ENCODE peak calls at places on chromosomes 12 and 14, in five cellular contexts. J, B, Q, C and N are unnamed samples. For H3K4me1 and H3K36me3, the result is how much of the 10 kb centered on the place peaks cover.

GRCh38 chr12:112297188-112297587 is 85.0 kb downstream of the HECTD4 start:
- ATAC-seq in J (no peak), B (no peak), Q (no peak), C (peak), N (no peak)

GRCh38 chr12:57216931-57217871 is 607 bp downstream of the NXPH4 start:
- ATAC-seq in J (no peak), B (no peak), Q (no peak), C (no peak), N (no peak)

GRCh38 chr12:18456344-18456743 is 195.0 kb downstream of the PIK3C2G start:
- ATAC-seq in J (no peak), B (no peak), Q (no peak), C (no peak), N (no peak)

GRCh38 chr12:47858511-47859266 is 39.0 kb upstream of the HDAC7 start:
- ATAC-seq in J (no peak), B (no peak), Q (no peak), C (no peak), N (no peak)

GRCh38 chr14:42130809-42131208 is 524.1 kb downstream of the LRFN5 start:
- ATAC-seq in J (no peak), B (no peak), Q (no peak), C (no peak), N (no peak)

GRCh38 chr12:105214670-105215375 is 21.2 kb downstream of the APPL2 start:
- ATAC-seq in J (no peak), B (peak), Q (no peak), C (no peak), N (no peak)

GRCh38 chr12:9792185-9792900 is 31.6 kb upstream of the CD69 start:
- ATAC-seq in J (no peak), B (no peak), Q (no peak), C (no peak), N (no peak)

GRCh38 chr12:52022841-52023181 is 16.1 kb downstream of the TAMALIN start:
- ATAC-seq in J (peak), B (peak), Q (no peak), C (no peak), N (no peak)

GRCh38 chr12:57838594-57839302 is 7.8 kb downstream of the CTDSP2 start:
- ATAC-seq in J (no peak), B (no peak), Q (peak), C (no peak), N (peak)

GRCh38 chr12:2341051-2341751 is 288.4 kb downstream of the CACNA1C start:
- ATAC-seq in J (no peak), B (no peak), Q (no peak), C (no peak), N (no peak)
- H3K4me1 ChIP-seq in J (under half), B (under half), Q (under half), C (under half), N (under half)

GRCh38 chr12:93127582-93128331 is 198.7 kb upstream of the EEA1 start:
- ATAC-seq in J (peak), B (peak), Q (no peak), C (peak), N (peak)
- TF ChIP-seq EP300 in J (no peak), B (peak), Q (no peak), C (peak), N (peak)

GRCh38 chr14:103916636-103917262 is 11.5 kb upstream of the TDRD9 start:
- ATAC-seq in J (no peak), B (no peak), Q (no peak), C (no peak), N (no peak)
- H3K36me3 ChIP-seq in J (half or more), B (under half), Q (under half), C (half or more), N (half or more)

DNA sequence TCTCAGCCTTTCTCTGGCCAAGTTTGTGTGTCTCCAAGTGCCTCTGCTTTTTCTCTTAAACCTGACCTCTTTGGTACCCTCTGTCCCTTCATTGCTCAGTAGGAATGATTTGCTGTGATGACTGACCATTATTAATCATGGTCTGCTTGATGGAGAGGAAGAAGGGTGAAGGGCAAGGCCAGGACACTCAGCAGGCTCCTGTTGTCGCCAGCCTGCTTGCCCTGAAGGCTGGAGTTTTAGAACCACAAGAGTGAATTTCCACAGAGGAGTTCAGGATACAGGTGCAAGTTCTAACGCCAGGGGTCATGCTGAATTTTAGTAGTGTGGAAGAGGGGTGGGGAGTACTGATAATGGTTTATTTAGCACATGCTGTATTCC is 2.8 kb upstream of the ITGA5 start:
- ATAC-seq in J (no peak), B (no peak), Q (no peak), C (no peak), N (no peak)
- H3K4me1 ChIP-seq in J (half or more), B (under half), Q (under half), C (under half), N (under half)

GRCh38 chr14:50263321-50263720 is 31.9 kb upstream of the SOS2 start:
- ATAC-seq in J (no peak), B (no peak), Q (no peak), C (no peak), N (no peak)
- TF ChIP-seq EP300 in J (no peak), B (no peak), Q (no peak), C (no peak), N (no peak)

DNA sequence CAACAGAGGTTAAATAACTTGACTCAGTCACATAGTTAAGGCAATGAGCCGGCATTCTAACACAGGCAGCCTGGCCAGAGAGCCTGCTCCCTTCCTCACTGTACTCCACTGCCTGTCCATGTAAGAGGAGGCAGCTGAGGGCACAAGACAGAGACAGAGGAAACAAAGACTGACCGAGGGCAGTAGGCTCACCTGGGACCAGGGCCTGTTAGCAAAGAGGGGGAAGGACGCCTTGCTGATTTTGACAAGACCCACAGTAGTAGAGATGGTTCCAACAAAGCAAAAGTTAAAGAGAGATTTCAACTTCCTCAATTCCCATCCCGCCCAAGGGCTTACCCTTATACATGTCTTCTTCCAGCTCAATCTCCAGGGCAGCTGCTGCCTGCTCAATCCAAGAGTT is 26.5 kb downstream of the OTUB2 start:
- ATAC-seq in J (no peak), B (no peak), Q (no peak), C (no peak), N (no peak)
- H3K36me3 ChIP-seq in J (half or more), B (under half), Q (under half), C (half or more), N (half or more)

GRCh38 chr12:119682635-119683340 is 14.9 kb downstream of the PRKAB1 start:
- ATAC-seq in J (no peak), B (no peak), Q (peak), C (no peak), N (no peak)
- H3K4me1 ChIP-seq in J (under half), B (half or more), Q (under half), C (under half), N (under half)

GRCh38 chr12:121776190-121777098 is 17.0 kb downstream of the RHOF start:
- ATAC-seq in J (peak), B (peak), Q (peak), C (peak), N (peak)

GRCh38 chr12:121775501-121775900 is 18.0 kb downstream of the RHOF start:
- ATAC-seq in J (no peak), B (no peak), Q (no peak), C (no peak), N (no peak)

GRCh38 chr12:121773011-121773777 is 20.3 kb downstream of the RHOF start:
- ATAC-seq in J (peak), B (peak), Q (peak), C (peak), N (peak)

GRCh38 chr12:121778567-121779421 is 14.7 kb downstream of the RHOF start:
- ATAC-seq in J (no peak), B (no peak), Q (no peak), C (no peak), N (no peak)

DNA sequence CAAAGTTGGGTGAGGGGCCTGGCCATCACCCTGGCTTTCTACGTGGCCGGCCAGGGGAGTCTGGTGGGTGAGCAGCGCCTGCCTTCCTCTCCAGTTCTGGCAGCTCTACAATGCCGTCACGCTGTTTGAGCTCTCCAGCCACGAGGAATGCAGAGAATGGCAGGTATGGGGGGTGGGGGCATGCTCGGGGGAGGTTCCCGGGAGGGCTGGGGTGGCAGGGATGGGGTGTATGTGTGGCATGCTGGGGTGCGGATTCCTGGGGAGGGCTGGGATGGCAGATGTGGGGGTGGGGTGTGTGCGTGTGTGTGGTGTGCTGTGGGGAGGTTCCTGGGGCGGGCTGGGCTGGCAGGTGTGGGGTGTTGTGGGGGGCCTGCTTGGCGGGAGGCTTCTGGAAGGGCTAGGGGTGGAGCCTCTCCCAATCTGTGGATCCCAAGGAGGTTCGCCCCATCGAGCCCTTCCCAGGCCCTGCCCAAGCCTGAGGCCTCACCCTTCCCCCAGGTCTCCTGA is 18.5 kb downstream of the RHOF start:
- ATAC-seq in J (no peak), B (no peak), Q (no peak), C (peak), N (no peak)
- TF ChIP-seq EP300 in J (no peak), B (no peak), Q (no peak), C (no peak), N (no peak)